ENCODE peak calls at places on chromosome 12, in ten cellular contexts. E, W, A, Z, N, V, L, H, F and C are unnamed samples.

GRCh38 chr12:123453165-123453564 is 4.8 kb upstream of the SNRNP35 start:
- DNase-seq in L (no peak), E (no peak), H (no peak), N (no peak), W (no peak), Z (no peak), F (no peak), A (no peak), V (no peak), C (no peak)

GRCh38 chr12:60842166-60842565 is 1246.3 kb downstream of the SLC16A7 start:
- DNase-seq in F (no peak), Z (no peak), E (no peak), W (no peak), A (peak; percentile 74), H (no peak), V (no peak), N (no peak), L (no peak), C (no peak)

GRCh38 chr12:109053382-109054123 is 1.2 kb downstream of the USP30 start:
- DNase-seq in N (no peak), W (no peak), F (peak; percentile 12), E (no peak), L (no peak), V (peak; percentile 18), H (no peak), Z (no peak), A (peak; percentile 10), C (peak; percentile 6)

GRCh38 chr12:52907092-52907810 is 2.4 kb upstream of the KRT8 start:
- DNase-seq in Z (no peak), V (peak; percentile 29), E (no peak), N (peak; percentile 76), A (no peak), H (no peak), W (no peak), L (peak; percentile 20), F (no peak), C (no peak)

GRCh38 chr12:109735825-109736551 is 22.4 kb downstream of the FAM222A start:
- DNase-seq in F (no peak), N (no peak), Z (no peak), W (no peak), E (no peak), A (no peak), H (no peak), L (no peak), V (no peak), C (no peak)

GRCh38 chr12:9617124-9617523 is 9.4 kb upstream of the KLRB1 start:
- DNase-seq in H (no peak), A (no peak), Z (no peak), V (no peak), F (no peak), N (no peak), L (no peak), E (no peak), W (no peak), C (no peak)

GRCh38 chr12:59403259-59403932 is 192.4 kb upstream of the SLC16A7 start:
- DNase-seq in L (peak; percentile 68), E (peak; percentile 42), F (peak; percentile 62), H (no peak), A (peak; percentile 91), Z (peak; percentile 45), V (peak; percentile 76), W (peak; percentile 67), N (peak; percentile 75), C (peak; percentile 83)

GRCh38 chr12:109377139-109377685 is 29.5 kb downstream of the MYO1H start:
- DNase-seq in L (no peak), V (no peak), N (no peak), Z (no peak), F (no peak), W (no peak), A (no peak), H (no peak), E (no peak), C (peak; percentile 69)

GRCh38 chr12:617304-617915 is 45.8 kb downstream of the NINJ2 start:
- DNase-seq in L (no peak), N (no peak), E (no peak), Z (no peak), V (no peak), H (peak; percentile 85), W (no peak), A (no peak), F (no peak), C (no peak)

GRCh38 chr12:91040356-91040755 is 17.5 kb downstream of the KERA start:
- DNase-seq in F (peak; percentile 5), Z (no peak), V (peak; percentile 36), H (no peak), N (no peak), W (no peak), A (peak; percentile 79), E (no peak), L (no peak), C (no peak)

GRCh38 chr12:120939523-120939922 is 35.4 kb upstream of the SPPL3 start:
- DNase-seq in E (no peak), W (no peak), V (no peak), N (no peak), A (no peak), L (no peak), H (no peak), Z (no peak), F (no peak), C (no peak)

GRCh38 chr12:6080149-6081045 is 44.1 kb downstream of the VWF start:
- DNase-seq in Z (no peak), L (no peak), F (no peak), E (no peak), A (no peak), W (no peak), V (no peak), N (no peak), H (no peak), C (no peak)

GRCh38 chr12:15688838-15689237 is 100.3 kb downstream of the EPS8 start:
- DNase-seq in L (no peak), Z (no peak), E (no peak), V (no peak), W (no peak), F (no peak), A (no peak), N (peak; percentile 17), H (no peak), C (peak; percentile 84)

GRCh38 chr12:14410841-14411569 is 45.5 kb downstream of the ATF7IP start:
- DNase-seq in A (no peak), N (no peak), H (no peak), W (no peak), V (peak; percentile 23), L (no peak), F (no peak), E (no peak), Z (no peak), C (no peak)